ENCODE peak calls at places on chromosomes 6 and 20, in five cellular contexts. K is suprapubic skin; H is heart right ventricle; S is mammary epithelial cell; J is CD4-positive, CD25-positive, alpha-beta regulatory T cell. Q is an unnamed sample. For H3K4me1, the result is how much of the 10 kb centered on the place peaks cover.

GRCh38 chr20:21183722-21184121 is 57.8 kb downstream of the KIZ start:
- DNase-seq in K (no peak), H (no peak), S (no peak), J (no peak), Q (peak)

GRCh38 chr20:10218536-10219451 is at the start of gene SNAP25:
- DNase-seq in K (no peak), H (no peak), S (peak), J (peak), Q (peak)

GRCh38 chr6:153140299-153140698 is 9.2 kb upstream of the RGS17 start:
- DNase-seq in K (no peak), H (no peak), S (no peak), J (no peak), Q (no peak)

GRCh38 chr6:22250486-22250885 is 46.4 kb downstream of the PRL start:
- DNase-seq in K (no peak), H (no peak), S (no peak), J (no peak), Q (no peak)

GRCh38 chr6:153160221-153160620 is 29.1 kb upstream of the RGS17 start:
- DNase-seq in K (no peak), H (no peak), S (no peak), J (no peak), Q (no peak)

GRCh38 chr6:164108869-164109769 is 694.6 kb downstream of the QKI start:
- DNase-seq in K (no peak), H (peak), S (no peak), J (no peak), Q (no peak)

GRCh38 chr6:36612101-36612625 is 18.0 kb downstream of the SRSF3 start:
- DNase-seq in K (peak), H (no peak), S (no peak), J (no peak), Q (no peak)

GRCh38 chr20:43958626-43959025 is 44.0 kb downstream of the TOX2 start:
- DNase-seq in K (no peak), H (no peak), S (no peak), J (no peak), Q (no peak)

GRCh38 chr6:85403331-85404015 is 46.4 kb upstream of the NT5E start:
- DNase-seq in K (no peak), H (no peak), S (peak), J (no peak), Q (peak)

GRCh38 chr6:88368071-88368787 is 202.1 kb upstream of the CNR1 start:
- DNase-seq in K (no peak), H (no peak), S (peak), J (no peak), Q (peak)

GRCh38 chr6:132499757-132500156 is 13.2 kb downstream of the STX7 start:
- DNase-seq in K (no peak), H (no peak), S (no peak), J (no peak), Q (no peak)
- H3K4me1 ChIP-seq in K (under half), H (under half), S (under half), J (under half), Q (under half)

GRCh38 chr6:32888576-32888975 is 34.6 kb downstream of the PSMB9 start:
- DNase-seq in K (no peak), H (no peak), S (no peak), J (no peak), Q (no peak)

GRCh38 chr6:32883789-32884188 is 29.8 kb downstream of the PSMB9 start:
- DNase-seq in K (no peak), H (peak), S (peak), J (no peak), Q (peak)

GRCh38 chr6:32885698-32886286 is 31.8 kb downstream of the PSMB9 start:
- DNase-seq in K (no peak), H (no peak), S (peak), J (peak), Q (peak)

GRCh38 chr6:32882879-32883250 is 28.9 kb downstream of the PSMB9 start:
- DNase-seq in K (no peak), H (no peak), S (peak), J (no peak), Q (peak)

DNA sequence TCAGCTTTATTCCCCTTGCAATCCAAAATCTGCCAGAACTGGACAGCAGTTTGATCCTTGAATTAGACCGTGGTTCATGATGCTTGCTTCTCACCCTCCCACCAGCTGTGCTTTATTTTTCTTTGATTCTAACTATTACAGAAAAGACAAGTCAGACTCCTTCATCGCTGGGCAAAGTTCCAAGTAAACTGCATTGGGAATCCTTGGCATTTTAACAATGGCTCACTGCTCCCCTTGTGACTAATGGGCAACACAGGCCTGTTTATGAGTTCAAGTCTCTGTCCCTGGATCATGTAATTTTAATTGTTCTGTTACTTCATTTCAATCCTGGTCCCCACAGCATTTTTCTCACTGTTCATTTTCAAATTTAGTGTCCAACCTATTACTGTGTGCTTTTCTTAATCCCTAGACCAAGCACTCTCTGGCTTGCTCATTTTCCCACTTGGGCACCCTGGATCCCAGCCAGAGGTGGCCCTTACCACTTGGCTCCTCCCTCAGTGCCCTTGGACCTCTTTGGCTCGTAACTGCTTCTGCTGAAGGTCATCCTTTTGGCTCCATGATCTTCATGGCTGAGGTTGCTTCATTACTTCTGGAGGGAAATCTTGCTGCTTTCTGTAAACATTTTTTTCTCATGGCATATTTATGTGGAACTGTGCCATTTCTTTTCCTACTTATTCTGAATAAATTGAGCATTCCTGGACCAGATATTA is 32.8 kb downstream of the PSMB9 start:
- DNase-seq in K (no peak), H (no peak), S (peak), J (no peak), Q (peak)
- H3K4me1 ChIP-seq in K (under half), H (under half), S (under half), J (under half), Q (half or more)

GRCh38 chr20:5118220-5119142 is 1.3 kb downstream of the PCNA start:
- DNase-seq in K (no peak), H (no peak), S (no peak), J (peak), Q (no peak)
- H3K4me1 ChIP-seq in K (under half), H (under half), S (under half), J (under half), Q (under half)

DNA sequence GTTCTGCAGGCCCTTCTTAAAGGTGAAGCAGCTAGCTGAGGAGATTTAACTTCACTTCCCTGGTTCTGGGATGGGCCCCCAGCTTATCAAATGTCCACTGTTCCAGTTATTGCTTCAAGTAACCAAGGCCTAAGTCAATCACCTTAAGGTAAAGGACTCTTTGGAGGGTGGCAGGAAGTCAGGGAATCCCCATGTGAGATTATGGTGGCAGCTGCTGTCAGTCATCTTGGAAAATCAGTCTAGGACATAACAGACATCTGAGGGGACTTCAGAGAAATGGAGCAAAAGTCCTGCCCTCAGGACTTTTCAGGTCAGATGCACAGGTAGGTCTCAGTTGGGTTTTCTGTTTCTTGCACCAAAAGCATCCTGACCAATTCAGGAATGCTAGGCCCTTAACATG is 3.8 kb downstream of the ELOVL5 start:
- DNase-seq in K (no peak), H (no peak), S (no peak), J (peak), Q (no peak)
- H3K4me1 ChIP-seq in K (under half), H (half or more), S (under half), J (half or more), Q (half or more)

DNA sequence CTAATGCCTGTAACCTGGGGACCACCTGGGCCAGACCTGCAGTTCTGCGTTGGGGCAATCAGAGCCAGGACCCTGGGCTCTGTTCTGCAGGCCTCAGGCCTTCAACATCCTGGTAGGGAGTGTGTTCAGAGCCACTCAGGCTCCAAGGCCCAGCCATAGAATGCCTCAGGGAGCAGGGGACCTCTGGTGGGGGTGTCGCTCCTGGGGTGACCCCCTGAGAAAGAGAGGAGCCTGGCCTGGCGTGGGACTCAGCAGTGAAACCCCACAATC is 12.5 kb downstream of the UCKL1 start:
- DNase-seq in K (no peak), H (no peak), S (no peak), J (no peak), Q (no peak)
- H3K4me1 ChIP-seq in K (under half), H (half or more), S (under half), J (under half), Q (under half)

DNA sequence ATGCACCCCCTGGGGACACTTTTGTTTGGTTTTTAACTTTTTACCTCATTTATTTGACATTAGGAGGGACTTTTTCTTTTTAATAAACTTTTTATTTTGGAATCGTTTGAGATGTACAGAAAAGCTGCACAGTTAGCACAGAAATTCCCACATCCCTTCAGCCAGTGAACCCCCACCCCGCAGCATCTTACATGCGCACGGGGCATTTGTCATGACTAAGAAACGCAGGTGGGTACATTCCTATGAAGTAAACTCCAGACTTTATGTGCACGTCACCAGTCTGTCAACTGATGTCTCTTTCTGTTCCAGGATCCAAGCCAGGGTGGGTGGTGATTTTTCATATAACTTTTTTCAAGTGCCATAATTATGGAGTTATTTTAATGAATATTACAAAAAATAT is 4.9 kb upstream of the ZNF831 start:
- DNase-seq in K (no peak), H (no peak), S (no peak), J (no peak), Q (no peak)
- H3K4me1 ChIP-seq in K (under half), H (under half), S (under half), J (half or more), Q (under half)

GRCh38 chr20:16104783-16105182 is 468.5 kb downstream of the KIF16B start:
- DNase-seq in K (no peak), H (no peak), S (no peak), J (no peak), Q (no peak)

GRCh38 chr20:16111853-16112412 is 461.3 kb downstream of the KIF16B start:
- DNase-seq in K (no peak), H (no peak), S (no peak), J (no peak), Q (no peak)

GRCh38 chr20:16106191-16106849 is 466.9 kb downstream of the KIF16B start:
- DNase-seq in K (no peak), H (no peak), S (peak), J (no peak), Q (peak)

GRCh38 chr20:16111132-16111852 is 462.0 kb downstream of the KIF16B start:
- DNase-seq in K (no peak), H (no peak), S (no peak), J (no peak), Q (no peak)

DNA sequence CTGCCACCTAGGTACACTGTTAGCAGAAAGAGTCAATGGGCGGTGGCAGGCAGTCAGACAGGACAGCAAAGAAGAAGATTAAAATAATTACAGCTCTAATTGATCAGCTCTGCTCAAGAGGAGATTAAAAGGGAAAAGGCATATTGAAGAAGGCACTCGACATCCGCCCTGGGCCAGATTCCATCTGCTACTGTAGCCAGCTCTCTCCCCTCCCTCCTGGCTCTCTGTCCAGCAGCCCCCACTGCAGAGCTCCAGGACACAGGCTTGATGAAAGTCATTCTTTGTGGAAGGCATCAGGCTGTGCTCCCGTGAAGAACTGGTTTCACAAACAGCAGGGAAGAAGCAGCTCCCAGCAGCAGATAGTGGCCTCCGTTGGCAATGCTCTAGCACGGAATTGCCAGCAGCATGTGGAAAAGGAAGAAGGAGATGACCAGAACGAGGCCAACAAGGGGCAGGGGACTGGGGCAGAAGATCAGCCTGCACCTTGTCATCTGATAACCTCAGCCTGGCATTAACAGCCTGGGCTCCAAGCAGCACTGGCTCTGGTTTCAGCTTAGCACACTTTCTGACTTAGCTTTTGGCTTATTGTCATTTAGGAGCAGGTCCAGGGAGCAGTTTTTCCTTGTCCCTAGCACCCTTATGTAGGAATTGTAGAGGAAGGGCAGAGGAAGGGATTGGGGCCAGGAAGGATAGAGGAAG is 465.9 kb downstream of the KIF16B start:
- DNase-seq in K (no peak), H (no peak), S (no peak), J (no peak), Q (no peak)
- H3K4me1 ChIP-seq in K (under half), H (under half), S (under half), J (under half), Q (under half)

GRCh38 chr20:51313275-51313898 is 229.1 kb downstream of the NFATC2 start:
- DNase-seq in K (no peak), H (no peak), S (no peak), J (no peak), Q (no peak)
- H3K4me1 ChIP-seq in K (under half), H (under half), S (under half), J (under half), Q (under half)

DNA sequence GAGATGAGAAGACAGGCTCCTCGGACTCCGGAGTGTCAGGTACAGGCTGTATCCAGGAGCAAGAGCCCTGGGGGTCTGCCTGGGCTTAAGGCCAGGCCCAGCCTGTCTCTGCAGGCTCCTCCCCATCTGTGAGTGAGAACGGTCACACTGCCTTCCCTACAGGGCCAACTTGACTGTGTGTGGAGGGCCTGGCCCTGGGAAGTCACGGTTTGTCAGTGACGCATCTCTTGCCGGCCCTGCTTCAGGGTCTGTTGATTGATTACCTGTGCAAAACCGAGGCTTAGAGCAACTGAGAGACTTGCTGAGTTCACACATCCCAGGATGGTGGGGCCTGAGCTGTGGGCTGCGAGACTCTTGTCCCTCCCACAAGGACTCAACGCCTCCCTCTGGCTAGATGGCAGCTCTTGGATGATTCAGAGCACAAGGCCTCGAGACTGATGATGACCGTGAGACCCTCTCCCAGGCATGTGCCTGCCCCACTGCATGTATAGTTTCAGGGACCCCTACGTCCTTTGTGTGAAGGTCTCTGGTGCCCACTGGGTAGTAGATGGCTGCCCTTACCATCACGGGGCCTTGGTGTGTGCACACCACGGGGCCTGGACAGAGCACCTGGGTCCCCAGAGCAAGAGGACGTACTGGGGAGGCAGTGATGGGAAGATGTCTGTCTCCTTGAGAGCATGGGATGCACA is 6.0 kb downstream of the RBM38 start:
- DNase-seq in K (no peak), H (no peak), S (no peak), J (peak), Q (no peak)
- H3K4me1 ChIP-seq in K (half or more), H (half or more), S (under half), J (half or more), Q (under half)